ENCODE peak calls at places on chromosomes 4 and X, in seven cellular contexts. A, C, D, N, T, M and J are unnamed samples.

GRCh38 chr4:173076903-173077629 is 91.5 kb upstream of the GALNT7 start:
- DNase-seq in T (no peak), D (no peak), C (no peak), A (no peak), M (no peak), N (peak), J (no peak)

GRCh38 chrX:39629001-39629400 is 468.8 kb downstream of the BCOR start:
- DNase-seq in C (no peak), M (no peak), D (no peak), A (no peak), N (no peak), T (no peak), J (no peak)

GRCh38 chrX:48890934-48891401 is 6.6 kb downstream of the TIMM17B start:
- DNase-seq in M (no peak), T (no peak), N (no peak), C (no peak), A (no peak), D (peak), J (no peak)

GRCh38 chrX:6052111-6052745 is 176.4 kb downstream of the NLGN4X start:
- DNase-seq in A (no peak), C (no peak), N (no peak), M (no peak), D (no peak), T (no peak), J (no peak)

GRCh38 chr4:93983133-93983532 is 154.6 kb downstream of the ATOH1 start:
- DNase-seq in D (no peak), T (no peak), N (no peak), M (no peak), C (no peak), A (no peak), J (peak)

GRCh38 chr4:125590158-125590557 is 275.4 kb downstream of the FAT4 start:
- DNase-seq in D (no peak), A (no peak), N (no peak), T (no peak), C (no peak), M (no peak), J (no peak)

GRCh38 chrX:72306085-72306801 is 529 bp upstream of the CITED1 start:
- DNase-seq in A (no peak), D (peak), C (peak), N (no peak), T (no peak), M (no peak), J (no peak)

GRCh38 chr4:181204109-181204508 is 1039.1 kb upstream of the TENM3 start:
- DNase-seq in A (no peak), N (no peak), C (no peak), T (no peak), D (no peak), M (no peak), J (no peak)

GRCh38 chr4:125826801-125827200 is 512.0 kb downstream of the FAT4 start:
- DNase-seq in A (no peak), M (no peak), C (peak), D (no peak), N (no peak), T (no peak), J (no peak)

GRCh38 chr4:61511716-61512488 is 311.8 kb downstream of the ADGRL3 start:
- DNase-seq in T (no peak), D (no peak), A (no peak), M (no peak), C (peak), N (peak), J (no peak)

GRCh38 chr4:173301518-173302201 is 32.5 kb downstream of the HMGB2 start:
- DNase-seq in N (peak), D (peak), T (no peak), M (no peak), A (no peak), C (peak), J (peak)

GRCh38 chr4:104469794-104470193 is 24.9 kb downstream of the CXXC4 start:
- DNase-seq in C (no peak), A (no peak), T (no peak), N (no peak), D (no peak), M (no peak), J (no peak)

GRCh38 chrX:106621836-106622235 is 10.1 kb downstream of the RADX start:
- DNase-seq in C (no peak), T (no peak), D (no peak), M (no peak), N (no peak), A (no peak), J (no peak)

GRCh38 chr4:102139132-102139573 is 206.1 kb downstream of the SLC39A8 start:
- DNase-seq in T (peak), N (peak), M (no peak), D (no peak), C (peak), A (no peak), J (no peak)

GRCh38 chr4:120893314-120893713 is 29.2 kb downstream of the PRDM5 start:
- DNase-seq in T (no peak), M (no peak), D (no peak), A (no peak), C (no peak), N (no peak), J (no peak)

GRCh38 chrX:24245201-24245600 is 68.7 kb downstream of the SUPT20HL2 start:
- DNase-seq in M (no peak), N (peak), A (no peak), D (no peak), T (peak), C (peak), J (no peak)

GRCh38 chr4:141002323-141002805 is 130.9 kb downstream of the RNF150 start:
- DNase-seq in D (peak), N (peak), M (no peak), C (peak), T (peak), A (no peak), J (no peak)

GRCh38 chr4:44646151-44646550 is 5.3 kb downstream of the YIPF7 start:
- DNase-seq in A (no peak), N (no peak), C (no peak), M (no peak), D (no peak), T (no peak), J (no peak)

GRCh38 chr4:113442821-113443220 is 318.7 kb downstream of the CAMK2D start:
- DNase-seq in D (no peak), C (no peak), M (no peak), N (no peak), T (no peak), A (no peak), J (no peak)

GRCh38 chr4:69689530-69690111 is 36.6 kb upstream of the UGT2A1 start:
- DNase-seq in T (no peak), C (peak), A (no peak), D (peak), M (no peak), N (peak), J (peak)

GRCh38 chrX:63686878-63687714 is 97.9 kb downstream of the ARHGEF9 start:
- DNase-seq in D (peak), M (no peak), C (peak), A (no peak), T (peak), N (peak), J (peak)

GRCh38 chr4:38069271-38069760 is 109.1 kb downstream of the PTTG2 start:
- DNase-seq in M (no peak), D (peak), N (peak), T (no peak), A (no peak), C (peak), J (peak)

GRCh38 chrX:24282381-24283121 is 31.3 kb downstream of the SUPT20HL2 start:
- DNase-seq in A (no peak), M (no peak), C (peak), T (no peak), D (peak), N (peak), J (peak)

GRCh38 chr4:182537031-182537617 is 293.9 kb downstream of the TENM3 start:
- DNase-seq in C (no peak), A (no peak), M (no peak), T (no peak), N (no peak), D (no peak), J (no peak)

GRCh38 chrX:17986977-17987376 is 125.9 kb upstream of the RAI2 start:
- DNase-seq in T (no peak), M (no peak), A (no peak), N (no peak), C (no peak), D (no peak), J (no peak)

GRCh38 chr4:14918336-14918735 is 83.9 kb upstream of the CPEB2 start:
- DNase-seq in A (no peak), N (no peak), D (no peak), C (no peak), T (no peak), M (no peak), J (no peak)

GRCh38 chr4:117983541-117984451 is 50.5 kb upstream of the NDST3 start:
- DNase-seq in A (no peak), D (no peak), N (no peak), M (no peak), T (no peak), C (peak), J (no peak)

GRCh38 chr4:119746951-119747350 is 118.3 kb upstream of the PDE5A start:
- DNase-seq in T (no peak), N (peak), A (no peak), C (no peak), M (no peak), D (no peak), J (no peak)

GRCh38 chr4:59689149-59689548 is 1511.0 kb upstream of the ADGRL3 start:
- DNase-seq in A (no peak), M (no peak), D (no peak), C (no peak), T (no peak), N (no peak), J (no peak)

GRCh38 chr4:122798101-122798500 is 28.5 kb upstream of the FGF2 start:
- DNase-seq in D (no peak), A (no peak), M (no peak), N (peak), T (peak), C (peak), J (peak)

DNA sequence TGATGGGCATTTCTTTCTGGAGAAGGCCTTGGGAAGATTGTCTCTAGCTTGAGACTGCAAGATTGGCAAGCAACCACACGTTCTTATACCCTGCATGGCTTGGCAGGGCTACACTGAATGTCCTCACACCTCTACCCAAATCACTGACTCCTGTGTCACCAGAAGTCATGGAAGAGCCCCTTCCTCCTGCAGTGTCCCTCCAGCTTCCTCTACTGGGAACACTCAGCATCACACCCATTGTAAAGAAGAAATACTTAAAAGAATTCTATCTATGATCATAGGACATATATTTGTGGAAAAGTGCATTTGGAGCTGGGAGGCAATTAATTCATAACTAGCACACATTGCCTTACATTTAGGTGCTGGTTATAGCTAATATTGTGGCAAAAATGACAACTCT is 113.1 kb downstream of the CCSER1 start:
- DNase-seq in M (no peak), N (no peak), T (no peak), A (no peak), D (no peak), C (no peak), J (no peak)
- TF ChIP-seq CTCF in M (no peak), N (no peak), T (no peak), A (no peak), D (no peak), C (no peak), J (no peak)

GRCh38 chr4:165378763-165379631 is at the start of gene CPE:
- DNase-seq in A (peak), N (peak), C (peak), M (peak), T (no peak), D (peak), J (no peak)
- H3K4me3 ChIP-seq in A (peak), N (peak), C (peak), M (peak), T (peak), D (peak), J (no peak)

DNA sequence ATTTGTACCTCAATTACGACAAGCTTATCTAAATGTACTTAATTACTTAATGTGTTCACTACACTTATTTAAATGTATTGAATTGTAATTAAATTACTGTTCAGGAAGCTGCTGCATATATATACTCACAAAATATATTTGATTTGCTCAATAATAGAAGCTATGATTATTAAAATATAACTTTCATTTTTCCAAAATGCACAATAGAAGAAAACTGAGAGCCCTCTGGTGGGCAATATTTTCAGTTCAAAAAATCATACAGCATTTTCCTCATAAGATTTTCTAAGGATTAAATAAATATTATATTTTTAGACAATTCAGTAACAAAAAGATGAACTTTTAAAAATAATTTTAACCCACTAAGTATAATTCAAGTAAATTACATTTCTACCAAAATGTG is 217.3 kb downstream of the DKK2 start:
- DNase-seq in A (no peak), M (no peak), N (peak), T (no peak), C (peak), D (no peak), J (no peak)
- TF ChIP-seq CTCF in A (no peak), M (no peak), N (peak), T (peak), C (peak), D (peak), J (no peak)

DNA sequence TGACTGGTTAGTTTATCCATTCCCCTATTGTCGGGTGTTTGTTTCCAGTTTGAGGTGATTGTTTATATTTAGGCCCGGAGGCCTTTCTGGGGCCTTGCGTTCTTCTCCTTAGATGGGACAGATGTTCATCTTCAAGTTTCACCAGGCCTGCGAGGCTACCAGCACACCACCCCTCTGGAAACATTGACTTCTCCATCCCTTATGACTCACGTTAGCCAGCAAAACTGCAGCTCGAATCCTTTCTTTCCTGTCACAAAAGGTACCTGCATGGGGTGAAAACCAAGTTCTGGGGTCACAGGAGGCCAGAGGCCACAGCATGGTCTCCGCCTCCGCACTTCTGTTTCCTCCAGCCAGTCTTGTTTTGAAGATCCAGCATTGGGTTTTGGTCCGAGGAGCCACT is 5.4 kb downstream of the NYX start:
- DNase-seq in D (no peak), C (no peak), A (no peak), M (peak), N (no peak), T (no peak), J (no peak)
- H3K4me3 ChIP-seq in D (no peak), C (no peak), A (peak), M (no peak), N (no peak), T (no peak), J (no peak)

GRCh38 chr4:167290684-167291083 is 56.4 kb upstream of the SPOCK3 start:
- DNase-seq in C (peak), D (peak), T (no peak), M (no peak), N (peak), A (no peak), J (peak)
- TF ChIP-seq CTCF in C (peak), D (no peak), T (no peak), M (no peak), N (peak), A (no peak), J (no peak)

GRCh38 chrX:47361538-47362511 is 8.6 kb upstream of the ZNF157 start:
- DNase-seq in N (peak), D (peak), T (peak), M (peak), C (peak), A (peak), J (peak)
- H3K4me3 ChIP-seq in N (peak), D (peak), T (peak), M (peak), C (peak), A (peak), J (peak)